ENCODE peak calls at places on chromosomes 1 and 21, in four cellular contexts. One of them, this sample, is unnamed.

GRCh38 chr1:230286890-230287269 is 139.3 kb downstream of the PGBD5 start:
- DNase-seq in PC-3: no peak
- DNase-seq in MM.1S: no peak
- DNase-seq in GM23338: no peak
- DNase-seq in this sample: no peak

GRCh38 chr1:201676061-201676644 is 137.2 kb downstream of the NAV1 start:
- DNase-seq in PC-3: no peak
- DNase-seq in MM.1S: no peak
- DNase-seq in GM23338: peak; percentile 56
- DNase-seq in this sample: peak; percentile 34

GRCh38 chr21:20451051-20451450 is 547.2 kb upstream of the NCAM2 start:
- DNase-seq in PC-3: peak; percentile 81
- DNase-seq in MM.1S: no peak
- DNase-seq in GM23338: no peak
- DNase-seq in this sample: no peak

GRCh38 chr1:115136106-115136505 is 46.8 kb upstream of the TSPAN2 start:
- DNase-seq in PC-3: peak; percentile 67
- DNase-seq in GM23338: no peak
- DNase-seq in MM.1S: no peak
- DNase-seq in this sample: no peak

GRCh38 chr21:42262826-42263225 is 43.9 kb downstream of the ABCG1 start:
- DNase-seq in GM23338: no peak
- DNase-seq in MM.1S: no peak
- DNase-seq in PC-3: peak; percentile 77
- DNase-seq in this sample: peak; percentile 84

GRCh38 chr1:18556364-18556763 is 74.3 kb upstream of the PAX7 start:
- DNase-seq in GM23338: peak; percentile 75
- DNase-seq in PC-3: peak; percentile 45
- DNase-seq in MM.1S: no peak
- DNase-seq in this sample: no peak

GRCh38 chr1:19397217-19397945 is 85.3 kb downstream of the SLC66A1 start:
- DNase-seq in MM.1S: no peak
- DNase-seq in PC-3: no peak
- DNase-seq in GM23338: no peak
- DNase-seq in this sample: no peak

GRCh38 chr1:35931424-35932157 is 686 bp downstream of the AGO3 start:
- DNase-seq in MM.1S: peak; percentile 28
- DNase-seq in GM23338: no peak
- DNase-seq in PC-3: peak; percentile 32
- DNase-seq in this sample: peak; percentile 51

GRCh38 chr1:108801101-108801500 is 54.6 kb downstream of the STXBP3 start:
- DNase-seq in GM23338: no peak
- DNase-seq in PC-3: no peak
- DNase-seq in MM.1S: no peak
- DNase-seq in this sample: peak; percentile 46

GRCh38 chr21:31235671-31236450 is 108.2 kb downstream of the TIAM1 start:
- DNase-seq in PC-3: peak; percentile 84
- DNase-seq in MM.1S: no peak
- DNase-seq in GM23338: no peak
- DNase-seq in this sample: no peak

GRCh38 chr1:167322483-167322882 is 101.8 kb downstream of the POU2F1 start:
- DNase-seq in MM.1S: no peak
- DNase-seq in GM23338: no peak
- DNase-seq in PC-3: no peak
- DNase-seq in this sample: no peak

GRCh38 chr21:17679002-17679600 is 66.4 kb upstream of the BTG3 start:
- DNase-seq in PC-3: peak; percentile 77
- DNase-seq in MM.1S: peak; percentile 72
- DNase-seq in GM23338: peak; percentile 76
- DNase-seq in this sample: peak; percentile 61

GRCh38 chr1:43069481-43070050 is 102.5 kb downstream of the EBNA1BP2 start:
- DNase-seq in GM23338: peak; percentile 49
- DNase-seq in MM.1S: no peak
- DNase-seq in PC-3: no peak
- DNase-seq in this sample: no peak

DNA sequence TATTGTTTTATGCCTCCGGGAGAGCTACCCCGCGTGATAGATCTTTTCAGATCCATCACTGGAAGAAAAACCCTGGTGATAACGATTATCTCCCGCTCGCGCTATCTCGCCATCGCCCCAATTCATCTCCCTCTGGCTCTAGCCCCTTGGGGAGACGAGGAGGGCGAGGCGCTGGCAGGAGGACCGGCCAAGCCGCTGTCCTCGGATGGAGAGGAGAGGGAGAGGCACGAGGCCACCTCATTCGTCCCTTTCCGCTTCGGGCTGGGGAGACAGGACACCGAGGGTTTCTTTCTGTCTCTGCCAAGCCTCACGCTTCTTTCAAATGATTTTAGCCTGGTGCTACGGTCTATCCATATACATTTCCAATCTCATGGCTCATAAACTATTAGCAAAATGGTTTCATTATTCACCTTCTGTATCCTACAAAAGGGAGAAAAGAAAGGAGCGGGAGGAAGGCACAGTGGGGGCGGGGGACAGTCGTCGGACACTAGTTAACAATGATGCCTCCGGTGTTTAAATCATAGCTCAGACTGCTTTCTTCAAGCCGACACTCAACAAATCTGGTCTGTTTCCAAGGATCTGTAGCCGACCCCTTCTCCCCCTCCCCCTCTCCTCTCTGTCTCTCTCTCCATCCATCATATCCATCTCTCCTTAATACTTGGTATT is 415.1 kb upstream of the ESRRG start:
- DNase-seq in MM.1S: no peak
- DNase-seq in PC-3: no peak
- DNase-seq in GM23338: peak; percentile 32
- DNase-seq in this sample: no peak
- TF ChIP-seq EZH2 in MM.1S: no peak
- TF ChIP-seq EZH2 in PC-3: no peak
- TF ChIP-seq EZH2 in GM23338: peak; percentile 96
- TF ChIP-seq EZH2 in this sample: peak; percentile 43

DNA sequence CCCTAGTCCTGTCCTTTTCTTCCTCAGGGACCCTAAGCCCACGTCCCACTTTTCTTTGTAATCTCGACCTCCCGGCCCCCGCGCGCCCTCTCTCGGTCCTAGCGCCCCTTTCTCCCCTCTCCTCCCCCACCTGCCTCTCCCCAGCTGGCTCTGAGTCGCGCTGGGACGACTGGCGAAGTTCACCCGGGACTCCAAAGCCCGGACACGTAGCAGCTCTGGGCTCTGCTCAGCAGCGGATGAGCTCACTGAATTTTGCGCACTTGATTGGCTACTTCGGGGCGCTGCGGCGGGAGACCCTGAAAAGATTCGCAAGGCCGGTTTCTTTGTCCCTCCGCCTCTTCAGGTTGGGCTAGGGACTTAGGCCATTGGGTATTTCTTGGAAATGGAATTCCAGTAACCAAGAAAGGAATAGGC is 16.3 kb upstream of the ACKR1 start:
- DNase-seq in MM.1S: peak; percentile 28
- DNase-seq in GM23338: peak; percentile 97
- DNase-seq in PC-3: peak; percentile 15
- DNase-seq in this sample: peak; percentile 80
- TF ChIP-seq EZH2 in MM.1S: no peak
- TF ChIP-seq EZH2 in GM23338: no peak
- TF ChIP-seq EZH2 in PC-3: no peak
- TF ChIP-seq EZH2 in this sample: peak; percentile 33

GRCh38 chr1:182687361-182687760 is 3.0 kb upstream of the RGS8 start:
- DNase-seq in MM.1S: no peak
- DNase-seq in PC-3: peak; percentile 73
- DNase-seq in GM23338: no peak
- DNase-seq in this sample: no peak

GRCh38 chr1:182685186-182685585 is 799 bp upstream of the RGS8 start:
- DNase-seq in MM.1S: no peak
- DNase-seq in PC-3: no peak
- DNase-seq in GM23338: no peak
- DNase-seq in this sample: no peak

GRCh38 chr1:182681516-182681915 is 2.9 kb downstream of the RGS8 start:
- DNase-seq in GM23338: no peak
- DNase-seq in MM.1S: no peak
- DNase-seq in PC-3: no peak
- DNase-seq in this sample: no peak

GRCh38 chr1:182682898-182683501 is 1.4 kb downstream of the RGS8 start:
- DNase-seq in GM23338: no peak
- DNase-seq in MM.1S: no peak
- DNase-seq in PC-3: no peak
- DNase-seq in this sample: no peak

DNA sequence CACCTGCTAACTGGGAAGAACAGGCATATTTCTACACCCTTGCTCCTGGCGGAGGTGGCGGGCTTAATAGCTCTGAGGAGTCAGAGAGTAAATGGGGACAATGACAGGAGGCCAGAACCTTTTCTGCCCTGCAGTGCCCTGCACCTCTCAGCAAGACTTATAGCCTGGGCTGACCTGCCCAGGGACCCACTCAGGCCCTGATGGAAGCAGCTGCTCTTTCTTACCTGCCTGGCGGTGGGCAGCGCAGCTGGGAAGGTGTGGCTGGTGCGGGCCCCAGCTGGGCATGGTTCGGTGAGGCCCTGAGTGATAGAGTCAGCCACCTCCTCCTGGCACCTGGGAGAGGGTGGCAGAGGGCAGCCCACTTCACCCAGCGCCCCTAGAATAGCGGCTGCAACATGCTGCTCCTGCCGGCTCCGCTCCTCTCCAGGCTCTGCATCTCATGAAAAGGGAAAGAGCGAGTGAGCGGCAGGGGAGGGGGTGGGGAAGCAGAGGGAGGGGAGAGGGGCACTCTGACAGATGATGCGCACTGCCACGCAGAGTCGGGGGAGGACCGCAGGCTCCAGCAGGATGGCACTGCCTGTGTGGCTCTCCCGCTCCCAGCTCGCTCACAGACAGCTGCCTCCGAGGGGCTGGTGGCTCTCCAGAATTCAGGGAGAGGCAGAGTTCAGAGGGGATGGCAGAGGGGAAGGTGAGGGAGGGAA is at the start of gene RGS8:
- DNase-seq in PC-3: no peak
- DNase-seq in GM23338: peak; percentile 57
- DNase-seq in MM.1S: no peak
- DNase-seq in this sample: no peak
- TF ChIP-seq EZH2 in PC-3: no peak
- TF ChIP-seq EZH2 in GM23338: no peak
- TF ChIP-seq EZH2 in MM.1S: no peak
- TF ChIP-seq EZH2 in this sample: no peak

GRCh38 chr1:181482521-181483083 is 715 bp upstream of the CACNA1E start:
- DNase-seq in MM.1S: peak; percentile 38
- DNase-seq in GM23338: peak; percentile 80
- DNase-seq in PC-3: no peak
- DNase-seq in this sample: no peak
- TF ChIP-seq EZH2 in MM.1S: no peak
- TF ChIP-seq EZH2 in GM23338: no peak
- TF ChIP-seq EZH2 in PC-3: no peak
- TF ChIP-seq EZH2 in this sample: peak; percentile 73

GRCh38 chr1:156421062-156421938 is 52.3 kb downstream of the RHBG start:
- DNase-seq in MM.1S: peak; percentile 94
- DNase-seq in PC-3: peak; percentile 49
- DNase-seq in GM23338: peak; percentile 98
- DNase-seq in this sample: peak; percentile 62
- TF ChIP-seq EZH2 in MM.1S: no peak
- TF ChIP-seq EZH2 in PC-3: no peak
- TF ChIP-seq EZH2 in GM23338: no peak
- TF ChIP-seq EZH2 in this sample: peak; percentile 82

GRCh38 chr1:37795340-37796110 is 1.9 kb downstream of the MANEAL start:
- DNase-seq in MM.1S: no peak
- DNase-seq in GM23338: peak; percentile 88
- DNase-seq in PC-3: no peak
- DNase-seq in this sample: peak; percentile 24
- TF ChIP-seq EZH2 in MM.1S: no peak
- TF ChIP-seq EZH2 in GM23338: peak; percentile 3
- TF ChIP-seq EZH2 in PC-3: no peak
- TF ChIP-seq EZH2 in this sample: no peak

DNA sequence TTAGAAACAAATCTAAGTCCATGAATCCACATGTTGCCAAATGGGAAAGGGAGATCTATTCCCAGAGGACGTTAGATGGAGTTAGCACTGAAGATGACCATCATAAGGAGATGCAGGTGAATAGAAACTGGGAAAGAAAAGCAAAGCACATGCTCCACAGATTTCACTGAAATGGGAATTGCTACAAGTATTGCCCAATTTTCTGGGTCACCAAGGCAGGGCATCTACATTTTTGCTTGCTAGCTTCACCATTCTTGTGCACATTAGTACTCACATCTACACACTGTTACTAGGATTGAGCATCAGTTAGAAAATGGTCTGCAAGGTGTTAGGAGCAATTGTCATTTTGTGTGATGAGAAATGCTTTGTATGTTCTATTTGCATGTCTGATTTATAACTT is 99.1 kb downstream of the JAK1 start:
- DNase-seq in PC-3: no peak
- DNase-seq in GM23338: no peak
- DNase-seq in MM.1S: no peak
- DNase-seq in this sample: no peak
- TF ChIP-seq EZH2 in PC-3: no peak
- TF ChIP-seq EZH2 in GM23338: no peak
- TF ChIP-seq EZH2 in MM.1S: no peak
- TF ChIP-seq EZH2 in this sample: no peak

GRCh38 chr1:160070243-160071163 is 543 bp upstream of the KCNJ10 start:
- DNase-seq in GM23338: peak; percentile 94
- DNase-seq in MM.1S: peak; percentile 65
- DNase-seq in PC-3: peak; percentile 59
- DNase-seq in this sample: peak; percentile 74
- TF ChIP-seq EZH2 in GM23338: no peak
- TF ChIP-seq EZH2 in MM.1S: no peak
- TF ChIP-seq EZH2 in PC-3: no peak
- TF ChIP-seq EZH2 in this sample: no peak

GRCh38 chr1:26046313-26047031 is 554 bp upstream of the SLC30A2 start:
- DNase-seq in GM23338: peak; percentile 30
- DNase-seq in PC-3: no peak
- DNase-seq in MM.1S: no peak
- DNase-seq in this sample: no peak
- TF ChIP-seq EZH2 in GM23338: peak; percentile 86
- TF ChIP-seq EZH2 in PC-3: no peak
- TF ChIP-seq EZH2 in MM.1S: no peak
- TF ChIP-seq EZH2 in this sample: peak; percentile 82